ENCODE peak calls at places on chromosomes 16 and 17, in nine cellular contexts. One of them, this sample, is unnamed. For H3K4me1, the result is how much of the 10 kb centered on the place peaks cover.

GRCh38 chr17:58969156-58969555 is 137.5 kb downstream of the TRIM37 start:
- DNase-seq in mucosa of descending colon: no peak
- DNase-seq in ascending aorta: no peak
- DNase-seq in left lung: no peak
- DNase-seq in upper lobe of right lung: no peak
- DNase-seq in stomach: no peak
- DNase-seq in tibial artery: no peak
- DNase-seq in heart right ventricle: no peak
- DNase-seq in heart left ventricle: no peak
- DNase-seq in this sample: peak

GRCh38 chr17:15363702-15364101 is 22.3 kb upstream of the TEKT3 start:
- DNase-seq in mucosa of descending colon: no peak
- DNase-seq in ascending aorta: no peak
- DNase-seq in left lung: no peak
- DNase-seq in upper lobe of right lung: no peak
- DNase-seq in stomach: no peak
- DNase-seq in tibial artery: no peak
- DNase-seq in heart right ventricle: no peak
- DNase-seq in heart left ventricle: no peak
- DNase-seq in this sample: no peak

GRCh38 chr16:12758031-12758669 is 45.5 kb downstream of the CPPED1 start:
- DNase-seq in mucosa of descending colon: no peak
- DNase-seq in ascending aorta: no peak
- DNase-seq in left lung: no peak
- DNase-seq in upper lobe of right lung: no peak
- DNase-seq in stomach: no peak
- DNase-seq in tibial artery: no peak
- DNase-seq in heart right ventricle: no peak
- DNase-seq in heart left ventricle: no peak
- DNase-seq in this sample: no peak

GRCh38 chr17:77837917-77838316 is 120.6 kb upstream of the TNRC6C start:
- DNase-seq in mucosa of descending colon: no peak
- DNase-seq in ascending aorta: peak
- DNase-seq in left lung: peak
- DNase-seq in upper lobe of right lung: peak
- DNase-seq in stomach: no peak
- DNase-seq in tibial artery: peak
- DNase-seq in heart right ventricle: no peak
- DNase-seq in heart left ventricle: no peak
- DNase-seq in this sample: no peak

GRCh38 chr16:85847036-85847435 is 47.5 kb downstream of the COX4I1 start:
- DNase-seq in mucosa of descending colon: no peak
- DNase-seq in ascending aorta: peak
- DNase-seq in left lung: no peak
- DNase-seq in upper lobe of right lung: no peak
- DNase-seq in stomach: no peak
- DNase-seq in tibial artery: no peak
- DNase-seq in heart right ventricle: no peak
- DNase-seq in heart left ventricle: no peak
- DNase-seq in this sample: no peak

GRCh38 chr16:57133911-57134310 is 41.5 kb downstream of the CPNE2 start:
- DNase-seq in mucosa of descending colon: no peak
- DNase-seq in ascending aorta: no peak
- DNase-seq in left lung: peak
- DNase-seq in upper lobe of right lung: no peak
- DNase-seq in stomach: no peak
- DNase-seq in tibial artery: no peak
- DNase-seq in heart right ventricle: no peak
- DNase-seq in heart left ventricle: no peak
- DNase-seq in this sample: no peak

GRCh38 chr16:12059216-12059769 is 82.8 kb downstream of the SNX29 start:
- DNase-seq in mucosa of descending colon: no peak
- DNase-seq in ascending aorta: no peak
- DNase-seq in left lung: no peak
- DNase-seq in upper lobe of right lung: peak
- DNase-seq in stomach: no peak
- DNase-seq in tibial artery: no peak
- DNase-seq in heart right ventricle: peak
- DNase-seq in heart left ventricle: no peak
- DNase-seq in this sample: no peak

GRCh38 chr16:11384184-11384955 is 39.1 kb downstream of the RMI2 start:
- DNase-seq in mucosa of descending colon: no peak
- DNase-seq in ascending aorta: no peak
- DNase-seq in left lung: no peak
- DNase-seq in upper lobe of right lung: peak
- DNase-seq in stomach: no peak
- DNase-seq in tibial artery: no peak
- DNase-seq in heart right ventricle: no peak
- DNase-seq in heart left ventricle: no peak
- DNase-seq in this sample: no peak

GRCh38 chr16:71933913-71934696 is 38.8 kb downstream of the IST1 start:
- DNase-seq in mucosa of descending colon: no peak
- DNase-seq in ascending aorta: no peak
- DNase-seq in left lung: no peak
- DNase-seq in upper lobe of right lung: no peak
- DNase-seq in stomach: no peak
- DNase-seq in tibial artery: no peak
- DNase-seq in heart right ventricle: no peak
- DNase-seq in heart left ventricle: no peak
- DNase-seq in this sample: no peak

GRCh38 chr16:55346475-55346874 is 22.5 kb downstream of the IRX6 start:
- DNase-seq in mucosa of descending colon: no peak
- DNase-seq in ascending aorta: no peak
- DNase-seq in left lung: no peak
- DNase-seq in upper lobe of right lung: no peak
- DNase-seq in stomach: no peak
- DNase-seq in tibial artery: no peak
- DNase-seq in heart right ventricle: no peak
- DNase-seq in heart left ventricle: no peak
- DNase-seq in this sample: no peak

GRCh38 chr16:56848955-56849689 is 15.9 kb upstream of the SLC12A3 start:
- DNase-seq in mucosa of descending colon: no peak
- DNase-seq in ascending aorta: peak
- DNase-seq in left lung: no peak
- DNase-seq in upper lobe of right lung: peak
- DNase-seq in stomach: no peak
- DNase-seq in tibial artery: no peak
- DNase-seq in heart right ventricle: no peak
- DNase-seq in heart left ventricle: no peak
- DNase-seq in this sample: no peak

GRCh38 chr16:75097941-75098897 is 18.4 kb downstream of the LDHD start:
- DNase-seq in mucosa of descending colon: no peak
- DNase-seq in ascending aorta: no peak
- DNase-seq in left lung: peak
- DNase-seq in upper lobe of right lung: peak
- DNase-seq in stomach: peak
- DNase-seq in tibial artery: no peak
- DNase-seq in heart right ventricle: no peak
- DNase-seq in heart left ventricle: peak
- DNase-seq in this sample: no peak

GRCh38 chr16:67964477-67965131 is 3.8 kb downstream of the SLC12A4 start:
- DNase-seq in mucosa of descending colon: no peak
- DNase-seq in ascending aorta: peak
- DNase-seq in left lung: no peak
- DNase-seq in upper lobe of right lung: no peak
- DNase-seq in stomach: no peak
- DNase-seq in tibial artery: no peak
- DNase-seq in heart right ventricle: no peak
- DNase-seq in heart left ventricle: no peak
- DNase-seq in this sample: no peak

GRCh38 chr17:79005063-79005861 is 4.3 kb downstream of the CANT1 start:
- DNase-seq in mucosa of descending colon: peak
- DNase-seq in ascending aorta: peak
- DNase-seq in left lung: no peak
- DNase-seq in upper lobe of right lung: peak
- DNase-seq in stomach: peak
- DNase-seq in tibial artery: no peak
- DNase-seq in heart right ventricle: no peak
- DNase-seq in heart left ventricle: no peak
- DNase-seq in this sample: peak

GRCh38 chr17:57622886-57623433 is 122.1 kb downstream of the CCDC182 start:
- DNase-seq in mucosa of descending colon: no peak
- DNase-seq in ascending aorta: no peak
- DNase-seq in left lung: no peak
- DNase-seq in upper lobe of right lung: peak
- DNase-seq in stomach: no peak
- DNase-seq in tibial artery: no peak
- DNase-seq in heart right ventricle: peak
- DNase-seq in heart left ventricle: no peak
- DNase-seq in this sample: no peak

GRCh38 chr17:55004484-55004883 is 35.9 kb downstream of the STXBP4 start:
- DNase-seq in mucosa of descending colon: no peak
- DNase-seq in ascending aorta: no peak
- DNase-seq in left lung: no peak
- DNase-seq in upper lobe of right lung: no peak
- DNase-seq in stomach: no peak
- DNase-seq in tibial artery: no peak
- DNase-seq in heart right ventricle: no peak
- DNase-seq in heart left ventricle: no peak
- DNase-seq in this sample: no peak

GRCh38 chr16:66858740-66859396 is 14.7 kb downstream of the CA7 start:
- DNase-seq in mucosa of descending colon: no peak
- DNase-seq in ascending aorta: no peak
- DNase-seq in left lung: peak
- DNase-seq in upper lobe of right lung: peak
- DNase-seq in stomach: peak
- DNase-seq in tibial artery: no peak
- DNase-seq in heart right ventricle: peak
- DNase-seq in heart left ventricle: peak
- DNase-seq in this sample: peak

GRCh38 chr17:33602981-33603380 is 309.9 kb upstream of the ASIC2 start:
- DNase-seq in mucosa of descending colon: no peak
- DNase-seq in ascending aorta: no peak
- DNase-seq in left lung: no peak
- DNase-seq in upper lobe of right lung: no peak
- DNase-seq in stomach: no peak
- DNase-seq in tibial artery: no peak
- DNase-seq in heart right ventricle: no peak
- DNase-seq in heart left ventricle: no peak
- DNase-seq in this sample: no peak

GRCh38 chr16:14394834-14395233 is 235.2 kb downstream of the PARN start:
- DNase-seq in mucosa of descending colon: no peak
- DNase-seq in ascending aorta: no peak
- DNase-seq in left lung: peak
- DNase-seq in upper lobe of right lung: no peak
- DNase-seq in stomach: no peak
- DNase-seq in tibial artery: no peak
- DNase-seq in heart right ventricle: no peak
- DNase-seq in heart left ventricle: no peak
- DNase-seq in this sample: no peak

GRCh38 chr17:17827826-17828621 is 8.8 kb downstream of the SREBF1 start:
- DNase-seq in mucosa of descending colon: no peak
- DNase-seq in ascending aorta: no peak
- DNase-seq in left lung: no peak
- DNase-seq in upper lobe of right lung: no peak
- DNase-seq in stomach: no peak
- DNase-seq in tibial artery: no peak
- DNase-seq in heart right ventricle: no peak
- DNase-seq in heart left ventricle: no peak
- DNase-seq in this sample: no peak
- H3K4me1 ChIP-seq in mucosa of descending colon: half or more
- H3K4me1 ChIP-seq in ascending aorta: under half
- H3K4me1 ChIP-seq in left lung: half or more
- H3K4me1 ChIP-seq in upper lobe of right lung: under half
- H3K4me1 ChIP-seq in stomach: half or more
- H3K4me1 ChIP-seq in tibial artery: under half
- H3K4me1 ChIP-seq in heart right ventricle: under half
- H3K4me1 ChIP-seq in heart left ventricle: under half
- H3K4me1 ChIP-seq in this sample: half or more

GRCh38 chr16:28202147-28202746 is 9.5 kb downstream of the XPO6 start:
- DNase-seq in mucosa of descending colon: no peak
- DNase-seq in ascending aorta: no peak
- DNase-seq in left lung: no peak
- DNase-seq in upper lobe of right lung: no peak
- DNase-seq in stomach: no peak
- DNase-seq in tibial artery: no peak
- DNase-seq in heart right ventricle: no peak
- DNase-seq in heart left ventricle: no peak
- DNase-seq in this sample: no peak
- TF ChIP-seq CTCF in mucosa of descending colon: no peak
- TF ChIP-seq CTCF in ascending aorta: no peak
- TF ChIP-seq CTCF in left lung: no peak
- TF ChIP-seq CTCF in upper lobe of right lung: peak
- TF ChIP-seq CTCF in stomach: no peak
- TF ChIP-seq CTCF in tibial artery: no peak
- TF ChIP-seq CTCF in heart right ventricle: no peak
- TF ChIP-seq CTCF in heart left ventricle: no peak
- TF ChIP-seq CTCF in this sample: no peak

GRCh38 chr17:44673893-44674292 is 15.7 kb downstream of the CCDC43 start:
- DNase-seq in mucosa of descending colon: no peak
- DNase-seq in ascending aorta: no peak
- DNase-seq in left lung: no peak
- DNase-seq in upper lobe of right lung: no peak
- DNase-seq in stomach: no peak
- DNase-seq in tibial artery: no peak
- DNase-seq in heart right ventricle: no peak
- DNase-seq in heart left ventricle: no peak
- DNase-seq in this sample: no peak
- H3K4me1 ChIP-seq in mucosa of descending colon: under half
- H3K4me1 ChIP-seq in ascending aorta: under half
- H3K4me1 ChIP-seq in left lung: under half
- H3K4me1 ChIP-seq in upper lobe of right lung: under half
- H3K4me1 ChIP-seq in stomach: under half
- H3K4me1 ChIP-seq in tibial artery: under half
- H3K4me1 ChIP-seq in heart right ventricle: under half
- H3K4me1 ChIP-seq in heart left ventricle: under half
- H3K4me1 ChIP-seq in this sample: under half

GRCh38 chr17:75740631-75741077 is 19.4 kb downstream of the ITGB4 start:
- DNase-seq in mucosa of descending colon: no peak
- DNase-seq in ascending aorta: no peak
- DNase-seq in left lung: no peak
- DNase-seq in upper lobe of right lung: no peak
- DNase-seq in stomach: no peak
- DNase-seq in tibial artery: no peak
- DNase-seq in heart right ventricle: no peak
- DNase-seq in heart left ventricle: no peak
- DNase-seq in this sample: no peak

GRCh38 chr17:75738218-75738802 is 17.1 kb downstream of the ITGB4 start:
- DNase-seq in mucosa of descending colon: no peak
- DNase-seq in ascending aorta: no peak
- DNase-seq in left lung: peak
- DNase-seq in upper lobe of right lung: no peak
- DNase-seq in stomach: no peak
- DNase-seq in tibial artery: no peak
- DNase-seq in heart right ventricle: no peak
- DNase-seq in heart left ventricle: no peak
- DNase-seq in this sample: no peak

GRCh38 chr17:75739174-75739573 is 17.9 kb downstream of the ITGB4 start:
- DNase-seq in mucosa of descending colon: no peak
- DNase-seq in ascending aorta: no peak
- DNase-seq in left lung: no peak
- DNase-seq in upper lobe of right lung: no peak
- DNase-seq in stomach: no peak
- DNase-seq in tibial artery: no peak
- DNase-seq in heart right ventricle: no peak
- DNase-seq in heart left ventricle: no peak
- DNase-seq in this sample: no peak

GRCh38 chr17:75739801-75740200 is 18.5 kb downstream of the ITGB4 start:
- DNase-seq in mucosa of descending colon: no peak
- DNase-seq in ascending aorta: no peak
- DNase-seq in left lung: no peak
- DNase-seq in upper lobe of right lung: no peak
- DNase-seq in stomach: no peak
- DNase-seq in tibial artery: no peak
- DNase-seq in heart right ventricle: no peak
- DNase-seq in heart left ventricle: no peak
- DNase-seq in this sample: no peak

GRCh38 chr17:75740215-75740614 is 19.0 kb downstream of the ITGB4 start:
- DNase-seq in mucosa of descending colon: no peak
- DNase-seq in ascending aorta: no peak
- DNase-seq in left lung: no peak
- DNase-seq in upper lobe of right lung: no peak
- DNase-seq in stomach: no peak
- DNase-seq in tibial artery: no peak
- DNase-seq in heart right ventricle: no peak
- DNase-seq in heart left ventricle: no peak
- DNase-seq in this sample: no peak
- TF ChIP-seq CTCF in mucosa of descending colon: no peak
- TF ChIP-seq CTCF in ascending aorta: no peak
- TF ChIP-seq CTCF in left lung: no peak
- TF ChIP-seq CTCF in upper lobe of right lung: no peak
- TF ChIP-seq CTCF in stomach: no peak
- TF ChIP-seq CTCF in tibial artery: no peak
- TF ChIP-seq CTCF in heart right ventricle: no peak
- TF ChIP-seq CTCF in heart left ventricle: no peak
- TF ChIP-seq CTCF in this sample: no peak